ENCODE peak calls at places on chromosomes 11 and 22, in eight cellular contexts. L, R, P, T, E, X, Y and W are unnamed samples.

GRCh38 chr11:110948112-110948511 is 235.9 kb upstream of the ARHGAP20 start:
- DNase-seq in L (no peak), R (no peak), P (no peak), T (no peak), E (no peak), X (no peak), Y (no peak), W (no peak)

GRCh38 chr11:121041072-121041471 is 17.2 kb downstream of the TBCEL start:
- DNase-seq in L (no peak), R (no peak), P (no peak), T (no peak), E (no peak), X (no peak), Y (no peak), W (no peak)

GRCh38 chr11:121282376-121282775 is 10.2 kb upstream of the SC5D start:
- DNase-seq in L (peak), R (no peak), P (no peak), T (no peak), E (no peak), X (no peak), Y (no peak), W (no peak)

GRCh38 chr11:44886765-44887164 is 63.9 kb downstream of the TP53I11 start:
- DNase-seq in L (peak), R (peak), P (no peak), T (no peak), E (peak), X (no peak), Y (no peak), W (no peak)

GRCh38 chr11:3165152-3165705 is at the start of gene OSBPL5:
- DNase-seq in L (peak), R (peak), P (peak), T (peak), E (no peak), X (peak), Y (no peak), W (no peak)

GRCh38 chr11:27084407-27084985 is 43.9 kb downstream of the BBOX1 start:
- DNase-seq in L (no peak), R (no peak), P (no peak), T (no peak), E (no peak), X (no peak), Y (no peak), W (no peak)

GRCh38 chr22:23078462-23078787 is 8.1 kb downstream of the GNAZ start:
- DNase-seq in L (no peak), R (no peak), P (no peak), T (no peak), E (no peak), X (no peak), Y (no peak), W (no peak)

GRCh38 chr11:11584446-11584810 is 37.4 kb downstream of the GALNT18 start:
- DNase-seq in L (peak), R (peak), P (peak), T (no peak), E (peak), X (no peak), Y (peak), W (no peak)

GRCh38 chr22:43441751-43442150 is 29.9 kb downstream of the MPPED1 start:
- DNase-seq in L (no peak), R (no peak), P (no peak), T (no peak), E (no peak), X (no peak), Y (no peak), W (no peak)

GRCh38 chr11:12706531-12707499 is 32.6 kb downstream of the TEAD1 start:
- DNase-seq in L (peak), R (no peak), P (no peak), T (no peak), E (no peak), X (no peak), Y (no peak), W (no peak)

GRCh38 chr11:30120045-30120589 is 103.3 kb upstream of the KCNA4 start:
- DNase-seq in L (no peak), R (no peak), P (no peak), T (no peak), E (no peak), X (no peak), Y (no peak), W (no peak)

GRCh38 chr22:19057999-19058491 is 64.2 kb downstream of the DGCR2 start:
- DNase-seq in L (no peak), R (no peak), P (no peak), T (no peak), E (no peak), X (no peak), Y (no peak), W (peak)

GRCh38 chr11:119185916-119186634 is 800 bp downstream of the NHERF4 start:
- DNase-seq in L (no peak), R (no peak), P (no peak), T (no peak), E (no peak), X (no peak), Y (no peak), W (no peak)

GRCh38 chr11:17519031-17519430 is 25.2 kb downstream of the USH1C start:
- DNase-seq in L (no peak), R (no peak), P (no peak), T (no peak), E (no peak), X (no peak), Y (no peak), W (no peak)

GRCh38 chr22:46609724-46610161 is 10.4 kb upstream of the GRAMD4 start:
- DNase-seq in L (no peak), R (no peak), P (no peak), T (no peak), E (no peak), X (no peak), Y (no peak), W (no peak)

GRCh38 chr11:64206457-64207246 is at the start of gene FERMT3:
- DNase-seq in L (no peak), R (peak), P (no peak), T (no peak), E (no peak), X (peak), Y (no peak), W (peak)

GRCh38 chr22:45579806-45580702 is 77.4 kb downstream of the FBLN1 start:
- DNase-seq in L (no peak), R (no peak), P (no peak), T (no peak), E (no peak), X (no peak), Y (no peak), W (no peak)

GRCh38 chr11:112634551-112634950 is 326.7 kb upstream of the NCAM1 start:
- DNase-seq in L (no peak), R (no peak), P (no peak), T (no peak), E (no peak), X (no peak), Y (peak), W (no peak)

GRCh38 chr22:46068908-46069481 is 81.3 kb upstream of the PPARA start:
- DNase-seq in L (no peak), R (peak), P (no peak), T (no peak), E (no peak), X (no peak), Y (no peak), W (peak)

GRCh38 chr11:64447717-64448598 is 89.0 kb downstream of the RPS6KA4 start:
- DNase-seq in L (no peak), R (peak), P (no peak), T (no peak), E (peak), X (no peak), Y (no peak), W (no peak)

GRCh38 chr11:61042961-61043540 is 59.2 kb upstream of the CD5 start:
- DNase-seq in L (no peak), R (no peak), P (no peak), T (no peak), E (no peak), X (no peak), Y (no peak), W (no peak)

GRCh38 chr22:20249797-20250354 is 18.2 kb downstream of the RTN4R start:
- DNase-seq in L (peak), R (no peak), P (no peak), T (no peak), E (no peak), X (no peak), Y (no peak), W (no peak)

GRCh38 chr11:130042093-130042591 is 27.6 kb upstream of the APLP2 start:
- DNase-seq in L (peak), R (peak), P (peak), T (no peak), E (peak), X (no peak), Y (no peak), W (no peak)

GRCh38 chr11:29629281-29629680 is 387.5 kb downstream of the KCNA4 start:
- DNase-seq in L (peak), R (peak), P (no peak), T (no peak), E (peak), X (no peak), Y (no peak), W (no peak)

GRCh38 chr11:64718084-64718779 is 4.8 kb downstream of the NRXN2 start:
- DNase-seq in L (no peak), R (no peak), P (no peak), T (no peak), E (no peak), X (no peak), Y (no peak), W (no peak)

GRCh38 chr22:44187652-44188230 is 7.0 kb downstream of the PARVG start:
- DNase-seq in L (no peak), R (no peak), P (no peak), T (no peak), E (no peak), X (no peak), Y (no peak), W (no peak)

GRCh38 chr11:32892355-32893090 is at the start of gene QSER1:
- DNase-seq in L (peak), R (peak), P (peak), T (peak), E (peak), X (peak), Y (no peak), W (peak)

GRCh38 chr11:91947215-91947614 is 277.4 kb upstream of the FAT3 start:
- DNase-seq in L (peak), R (peak), P (peak), T (no peak), E (peak), X (no peak), Y (no peak), W (no peak)

GRCh38 chr11:2092956-2093412 is 46.2 kb downstream of the IGF2 start:
- DNase-seq in L (peak), R (peak), P (peak), T (no peak), E (peak), X (no peak), Y (no peak), W (peak)

GRCh38 chr22:31933406-31933805 is 10.9 kb upstream of the YWHAH start:
- DNase-seq in L (no peak), R (no peak), P (no peak), T (no peak), E (no peak), X (no peak), Y (no peak), W (no peak)

GRCh38 chr11:106748059-106748458 is 270.2 kb downstream of the GUCY1A2 start:
- DNase-seq in L (no peak), R (no peak), P (no peak), T (no peak), E (no peak), X (no peak), Y (no peak), W (no peak)

GRCh38 chr11:20077973-20078372 is 82.3 kb downstream of the DBX1 start:
- DNase-seq in L (no peak), R (no peak), P (no peak), T (no peak), E (no peak), X (no peak), Y (no peak), W (no peak)

GRCh38 chr11:83002522-83002921 is 69.2 kb downstream of the RAB30 start:
- DNase-seq in L (no peak), R (no peak), P (no peak), T (no peak), E (no peak), X (no peak), Y (no peak), W (no peak)